ENCODE peak calls at places on chromosomes 13 and 19, in five cellular contexts. One of them, this sample, is unnamed.

GRCh38 chr13:79369226-79369625 is 36.8 kb downstream of the RBM26 start:
- DNase-seq in neural progenitor cell: no peak
- DNase-seq in mammary epithelial cell: no peak
- DNase-seq in OCI-LY7: no peak
- DNase-seq in GM23338: no peak
- DNase-seq in this sample: no peak

GRCh38 chr19:1027953-1028902 is 1.8 kb downstream of the CNN2 start:
- DNase-seq in neural progenitor cell: peak; percentile 94
- DNase-seq in mammary epithelial cell: peak; percentile 79
- DNase-seq in OCI-LY7: peak; percentile 82
- DNase-seq in GM23338: peak; percentile 92
- DNase-seq in this sample: peak; percentile 81

GRCh38 chr13:88051746-88052482 is 380.7 kb downstream of the SLITRK5 start:
- DNase-seq in neural progenitor cell: peak; percentile 8
- DNase-seq in mammary epithelial cell: no peak
- DNase-seq in OCI-LY7: no peak
- DNase-seq in GM23338: peak; percentile 2
- DNase-seq in this sample: no peak

GRCh38 chr19:38693380-38694223 is 46.2 kb downstream of the ACTN4 start:
- DNase-seq in neural progenitor cell: peak; percentile 87
- DNase-seq in mammary epithelial cell: peak; percentile 98
- DNase-seq in OCI-LY7: peak; percentile 9
- DNase-seq in GM23338: peak; percentile 85
- DNase-seq in this sample: no peak

GRCh38 chr13:79385694-79386093 is 20.4 kb downstream of the RBM26 start:
- DNase-seq in neural progenitor cell: no peak
- DNase-seq in mammary epithelial cell: peak; percentile 57
- DNase-seq in OCI-LY7: no peak
- DNase-seq in GM23338: no peak
- DNase-seq in this sample: no peak

GRCh38 chr13:111572956-111573355 is 252.5 kb downstream of the TEX29 start:
- DNase-seq in neural progenitor cell: no peak
- DNase-seq in mammary epithelial cell: no peak
- DNase-seq in OCI-LY7: no peak
- DNase-seq in GM23338: no peak
- DNase-seq in this sample: no peak

GRCh38 chr13:20353973-20354372 is 121.9 kb upstream of the GJB6 start:
- DNase-seq in neural progenitor cell: no peak
- DNase-seq in mammary epithelial cell: peak; percentile 71
- DNase-seq in OCI-LY7: no peak
- DNase-seq in GM23338: no peak
- DNase-seq in this sample: peak; percentile 46

GRCh38 chr19:2194513-2195078 is 30.9 kb downstream of the DOT1L start:
- DNase-seq in neural progenitor cell: no peak
- DNase-seq in mammary epithelial cell: no peak
- DNase-seq in OCI-LY7: no peak
- DNase-seq in GM23338: no peak
- DNase-seq in this sample: no peak

GRCh38 chr19:7304200-7304599 is 10.0 kb upstream of the INSR start:
- DNase-seq in neural progenitor cell: no peak
- DNase-seq in mammary epithelial cell: no peak
- DNase-seq in OCI-LY7: no peak
- DNase-seq in GM23338: no peak
- DNase-seq in this sample: no peak

GRCh38 chr19:18167975-18168645 is 5.5 kb upstream of the IFI30 start:
- DNase-seq in neural progenitor cell: peak; percentile 67
- DNase-seq in mammary epithelial cell: no peak
- DNase-seq in OCI-LY7: peak; percentile 78
- DNase-seq in GM23338: peak; percentile 78
- DNase-seq in this sample: peak; percentile 90

GRCh38 chr13:25732146-25732865 is 319.5 kb downstream of the SHISA2 start:
- DNase-seq in neural progenitor cell: no peak
- DNase-seq in mammary epithelial cell: peak; percentile 32
- DNase-seq in OCI-LY7: no peak
- DNase-seq in GM23338: no peak
- DNase-seq in this sample: no peak

GRCh38 chr13:81577601-81578000 is 1236.7 kb upstream of the SPRY2 start:
- DNase-seq in neural progenitor cell: no peak
- DNase-seq in mammary epithelial cell: no peak
- DNase-seq in OCI-LY7: no peak
- DNase-seq in GM23338: peak; percentile 34
- DNase-seq in this sample: no peak

GRCh38 chr13:44096906-44097305 is 217.2 kb downstream of the LACC1 start:
- DNase-seq in neural progenitor cell: no peak
- DNase-seq in mammary epithelial cell: no peak
- DNase-seq in OCI-LY7: no peak
- DNase-seq in GM23338: no peak
- DNase-seq in this sample: no peak

GRCh38 chr13:104984296-104984818 is 1551.1 kb downstream of the EFNB2 start:
- DNase-seq in neural progenitor cell: no peak
- DNase-seq in mammary epithelial cell: peak; percentile 4
- DNase-seq in OCI-LY7: no peak
- DNase-seq in GM23338: no peak
- DNase-seq in this sample: no peak

GRCh38 chr19:14381689-14382474 is 638 bp downstream of the ADGRE5 start:
- DNase-seq in neural progenitor cell: no peak
- DNase-seq in mammary epithelial cell: peak; percentile 58
- DNase-seq in OCI-LY7: peak; percentile 66
- DNase-seq in GM23338: no peak
- DNase-seq in this sample: no peak

GRCh38 chr19:6429419-6430221 is 3.9 kb downstream of the SLC25A41 start:
- DNase-seq in neural progenitor cell: no peak
- DNase-seq in mammary epithelial cell: no peak
- DNase-seq in OCI-LY7: peak; percentile 25
- DNase-seq in GM23338: no peak
- DNase-seq in this sample: peak; percentile 67

GRCh38 chr13:112483299-112483698 is 104.7 kb downstream of the TUBGCP3 start:
- DNase-seq in neural progenitor cell: no peak
- DNase-seq in mammary epithelial cell: no peak
- DNase-seq in OCI-LY7: no peak
- DNase-seq in GM23338: no peak
- DNase-seq in this sample: no peak

GRCh38 chr19:10593820-10594637 is 6.9 kb upstream of the AP1M2 start:
- DNase-seq in neural progenitor cell: no peak
- DNase-seq in mammary epithelial cell: no peak
- DNase-seq in OCI-LY7: peak; percentile 95
- DNase-seq in GM23338: no peak
- DNase-seq in this sample: no peak

GRCh38 chr13:36357692-36358091 is 11.5 kb upstream of the SPART start:
- DNase-seq in neural progenitor cell: no peak
- DNase-seq in mammary epithelial cell: no peak
- DNase-seq in OCI-LY7: no peak
- DNase-seq in GM23338: no peak
- DNase-seq in this sample: no peak

GRCh38 chr13:50334944-50335343 is 319.7 kb downstream of the KCNRG start:
- DNase-seq in neural progenitor cell: peak; percentile 42
- DNase-seq in mammary epithelial cell: no peak
- DNase-seq in OCI-LY7: no peak
- DNase-seq in GM23338: no peak
- DNase-seq in this sample: no peak

GRCh38 chr19:31510635-31511034 is 161.4 kb upstream of the TSHZ3 start:
- DNase-seq in neural progenitor cell: no peak
- DNase-seq in mammary epithelial cell: no peak
- DNase-seq in OCI-LY7: no peak
- DNase-seq in GM23338: no peak
- DNase-seq in this sample: no peak

GRCh38 chr19:38837656-38838121 is 6.1 kb upstream of the ECH1 start:
- DNase-seq in neural progenitor cell: no peak
- DNase-seq in mammary epithelial cell: peak; percentile 90
- DNase-seq in OCI-LY7: no peak
- DNase-seq in GM23338: no peak
- DNase-seq in this sample: peak; percentile 41

GRCh38 chr13:83056269-83056668 is 826.0 kb downstream of the SLITRK1 start:
- DNase-seq in neural progenitor cell: no peak
- DNase-seq in mammary epithelial cell: no peak
- DNase-seq in OCI-LY7: no peak
- DNase-seq in GM23338: no peak
- DNase-seq in this sample: no peak

DNA sequence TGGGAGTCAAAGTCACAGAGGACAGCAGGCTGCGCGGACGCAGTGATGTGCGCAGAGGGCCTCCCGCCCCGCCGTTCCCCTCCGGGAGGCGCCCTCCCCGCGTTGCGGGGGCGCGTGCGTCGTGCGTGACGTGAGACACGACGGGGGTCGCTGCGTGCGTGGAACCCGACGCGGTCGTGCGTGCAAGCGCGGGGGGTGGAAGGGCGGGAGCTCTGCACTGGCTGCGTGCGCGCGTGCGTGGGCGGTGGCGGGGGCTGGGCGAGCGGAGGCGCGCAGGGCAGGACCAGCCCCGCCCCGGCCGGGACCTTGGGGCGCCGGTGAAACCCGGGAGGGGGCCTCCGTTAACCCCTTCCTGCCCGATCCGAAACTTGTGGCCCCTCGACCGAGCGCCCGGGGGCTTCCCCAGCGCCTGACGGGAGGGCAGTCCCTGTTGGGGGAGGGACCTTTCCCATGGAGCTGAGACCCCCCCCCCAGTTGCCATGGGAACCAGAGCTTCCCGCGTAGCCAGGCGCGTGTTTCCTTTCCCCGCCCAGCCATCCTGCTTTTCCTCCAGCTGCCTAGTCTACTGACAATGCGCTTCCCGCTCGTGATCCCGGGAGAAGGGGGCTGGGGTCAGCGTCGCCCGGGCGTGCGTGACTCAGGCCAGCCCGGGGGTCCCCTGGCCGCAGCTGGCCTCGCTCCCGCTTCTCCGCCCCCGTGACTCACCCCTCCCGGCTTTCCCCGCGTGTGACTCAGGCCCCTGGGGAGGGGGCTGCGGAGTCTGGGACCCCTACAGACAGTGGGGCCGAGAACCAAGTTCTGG is 7.3 kb upstream of the HOOK2 start:
- DNase-seq in neural progenitor cell: peak; percentile 67
- DNase-seq in mammary epithelial cell: peak; percentile 59
- DNase-seq in OCI-LY7: peak; percentile 54
- DNase-seq in GM23338: peak; percentile 55
- DNase-seq in this sample: peak; percentile 85
- H3K4me1 ChIP-seq in neural progenitor cell: peaks cover 31% of the 10 kb centered on the region
- H3K4me1 ChIP-seq in mammary epithelial cell: peaks cover 72% of the 10 kb centered on the region
- H3K4me1 ChIP-seq in OCI-LY7: peaks cover 73% of the 10 kb centered on the region
- H3K4me1 ChIP-seq in GM23338: peaks cover 22% of the 10 kb centered on the region
- H3K4me1 ChIP-seq in this sample: peaks cover 70% of the 10 kb centered on the region

GRCh38 chr13:98766120-98766519 is 13.6 kb upstream of the SLC15A1 start:
- DNase-seq in neural progenitor cell: no peak
- DNase-seq in mammary epithelial cell: no peak
- DNase-seq in OCI-LY7: no peak
- DNase-seq in GM23338: no peak
- DNase-seq in this sample: no peak

GRCh38 chr13:98761979-98762616 is 9.6 kb upstream of the SLC15A1 start:
- DNase-seq in neural progenitor cell: no peak
- DNase-seq in mammary epithelial cell: no peak
- DNase-seq in OCI-LY7: no peak
- DNase-seq in GM23338: no peak
- DNase-seq in this sample: no peak

GRCh38 chr13:98768522-98768921 is 16.1 kb upstream of the SLC15A1 start:
- DNase-seq in neural progenitor cell: no peak
- DNase-seq in mammary epithelial cell: no peak
- DNase-seq in OCI-LY7: no peak
- DNase-seq in GM23338: no peak
- DNase-seq in this sample: no peak

GRCh38 chr13:98769736-98770135 is 17.3 kb upstream of the SLC15A1 start:
- DNase-seq in neural progenitor cell: no peak
- DNase-seq in mammary epithelial cell: no peak
- DNase-seq in OCI-LY7: no peak
- DNase-seq in GM23338: no peak
- DNase-seq in this sample: no peak

GRCh38 chr13:98766716-98767115 is 14.2 kb upstream of the SLC15A1 start:
- DNase-seq in neural progenitor cell: no peak
- DNase-seq in mammary epithelial cell: no peak
- DNase-seq in OCI-LY7: no peak
- DNase-seq in GM23338: no peak
- DNase-seq in this sample: no peak
- H3K4me2 ChIP-seq in neural progenitor cell: no peak overlapping the region
- H3K4me2 ChIP-seq in mammary epithelial cell: no peak overlapping the region
- H3K4me2 ChIP-seq in OCI-LY7: no peak overlapping the region
- H3K4me2 ChIP-seq in GM23338: no peak overlapping the region
- H3K4me2 ChIP-seq in this sample: no peak overlapping the region

DNA sequence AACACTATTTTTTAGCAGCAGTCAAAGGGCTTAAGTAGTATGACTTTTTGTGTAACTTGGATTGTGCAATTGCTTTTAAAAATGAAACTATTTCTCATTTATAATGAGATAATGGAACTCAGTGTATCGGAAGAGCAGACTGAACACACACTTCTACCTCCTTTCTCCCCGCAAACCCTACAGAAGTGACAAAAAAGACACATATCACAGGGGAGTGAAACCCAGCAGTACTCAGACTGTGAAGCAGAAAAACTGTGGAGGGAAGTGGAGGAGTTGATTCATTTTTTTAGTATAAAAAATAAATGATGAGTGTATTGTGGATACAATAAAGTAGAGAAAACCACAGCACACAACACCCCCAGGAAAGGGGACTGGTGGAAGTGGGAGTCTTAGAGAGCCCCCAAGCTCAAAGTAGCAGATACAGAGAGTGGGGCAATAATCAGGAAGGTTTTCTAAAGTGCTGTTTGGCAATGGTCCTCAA is 9.7 kb downstream of the LPAR6 start:
- DNase-seq in neural progenitor cell: no peak
- DNase-seq in mammary epithelial cell: no peak
- DNase-seq in OCI-LY7: no peak
- DNase-seq in GM23338: no peak
- DNase-seq in this sample: no peak
- H3K4me1 ChIP-seq in neural progenitor cell: no peaks in the 10 kb centered on the region
- H3K4me1 ChIP-seq in mammary epithelial cell: peaks cover 42% of the 10 kb centered on the region
- H3K4me1 ChIP-seq in OCI-LY7: peaks cover 20% of the 10 kb centered on the region
- H3K4me1 ChIP-seq in GM23338: no peaks in the 10 kb centered on the region
- H3K4me1 ChIP-seq in this sample: peaks cover 49% of the 10 kb centered on the region

DNA sequence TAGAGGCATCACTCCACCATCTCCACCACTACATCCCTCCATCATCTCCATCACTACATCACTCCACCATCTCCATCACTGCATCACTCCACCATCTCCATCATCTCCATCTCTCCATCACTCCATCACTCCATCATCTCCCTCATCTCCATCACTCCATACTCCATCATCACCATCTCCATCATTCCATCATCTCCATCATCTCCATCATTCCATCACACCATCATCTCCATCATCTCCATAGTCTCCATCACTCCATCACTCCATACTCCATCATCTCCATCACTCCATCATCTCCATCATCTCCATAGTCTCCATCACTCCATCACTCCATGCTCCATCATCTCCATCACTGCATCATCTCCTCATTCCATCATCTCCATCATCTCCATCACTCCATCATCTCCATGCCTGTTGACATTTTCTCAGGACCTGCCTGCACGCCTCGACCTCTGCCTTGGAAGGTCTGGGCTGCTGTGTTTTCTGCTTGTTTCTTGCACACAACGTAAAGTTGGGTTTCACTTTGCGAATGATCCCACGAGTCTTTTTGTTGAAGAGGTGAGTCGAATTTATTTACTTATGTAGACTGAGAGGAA is 21.2 kb upstream of the RASA3 start:
- DNase-seq in neural progenitor cell: no peak
- DNase-seq in mammary epithelial cell: no peak
- DNase-seq in OCI-LY7: no peak
- DNase-seq in GM23338: no peak
- DNase-seq in this sample: no peak
- H3K4me2 ChIP-seq in neural progenitor cell: no peak overlapping the region
- H3K4me2 ChIP-seq in mammary epithelial cell: no peak overlapping the region
- H3K4me2 ChIP-seq in OCI-LY7: no peak overlapping the region
- H3K4me2 ChIP-seq in GM23338: no peak overlapping the region
- H3K4me2 ChIP-seq in this sample: no peak overlapping the region